ENCODE peak calls at places on chromosomes 13 and 19, in nine cellular contexts. M is GM23338, J is cardiac muscle cell, F is fibroblast of lung, H is pancreas, G is kidney, T is tibial artery, L is psoas muscle, N is PC-9. A is an unnamed sample. For H3K36me3, the result is how much of the 10 kb centered on the place peaks cover.

GRCh38 chr19:919157-920050 is 2.3 kb downstream of the KISS1R start:
- DNase-seq in H (peak), N (peak), T (no peak), L (no peak), M (peak), J (peak), F (no peak), G (no peak), A (peak)

GRCh38 chr19:12938536-12939291 is at the start of gene CALR:
- DNase-seq in H (no peak), T (peak), J (no peak), F (peak), M (no peak), G (no peak), N (no peak), L (peak), A (no peak)

GRCh38 chr19:50548191-50549058 is 19.8 kb downstream of the LRRC4B start:
- DNase-seq in N (no peak), G (no peak), F (no peak), J (no peak), T (no peak), L (no peak), H (no peak), M (no peak), A (no peak)

GRCh38 chr13:101473458-101473857 is 21.0 kb downstream of the ITGBL1 start:
- DNase-seq in N (no peak), T (peak), L (no peak), J (no peak), F (peak), G (no peak), H (no peak), M (no peak), A (no peak)

GRCh38 chr19:47068246-47068645 is 19.8 kb upstream of the TMEM160 start:
- DNase-seq in G (no peak), H (no peak), F (no peak), M (no peak), L (no peak), J (no peak), T (no peak), N (no peak), A (no peak)

GRCh38 chr19:6739390-6739883 is at the start of gene TRIP10:
- DNase-seq in M (peak), G (peak), L (peak), F (peak), H (peak), T (peak), J (peak), N (peak), A (peak)

GRCh38 chr19:13428352-13428751 is 77.9 kb downstream of the CACNA1A start:
- DNase-seq in H (no peak), F (peak), T (no peak), M (peak), J (peak), N (no peak), L (no peak), G (no peak), A (no peak)

GRCh38 chr19:45069056-45069455 is 7.2 kb downstream of the ZNF296 start:
- DNase-seq in L (no peak), H (no peak), N (peak), T (no peak), F (peak), M (peak), G (no peak), J (no peak), A (no peak)

GRCh38 chr13:99124046-99124400 is 76.6 kb upstream of the UBAC2 start:
- DNase-seq in G (no peak), F (no peak), H (no peak), L (no peak), T (no peak), M (no peak), J (no peak), N (no peak), A (no peak)

GRCh38 chr19:4971424-4971793 is 2.5 kb downstream of the KDM4B start:
- DNase-seq in L (no peak), H (no peak), T (no peak), G (no peak), M (peak), F (no peak), J (no peak), N (peak), A (no peak)

GRCh38 chr13:73693215-73693614 is 441.0 kb downstream of the KLF12 start:
- DNase-seq in T (no peak), L (no peak), J (no peak), N (no peak), H (no peak), F (peak), M (no peak), G (no peak), A (no peak)

GRCh38 chr19:56538761-56539263 is at the start of gene ZFP28:
- DNase-seq in G (peak), H (peak), J (no peak), T (peak), N (no peak), L (peak), M (peak), F (no peak), A (no peak)

GRCh38 chr19:38806371-38806770 is 6.4 kb downstream of the LGALS4 start:
- DNase-seq in J (no peak), H (no peak), M (no peak), T (no peak), N (no peak), L (no peak), G (peak), F (no peak), A (no peak)

GRCh38 chr19:42174188-42174587 is 41.9 kb upstream of the POU2F2 start:
- DNase-seq in J (no peak), G (no peak), N (no peak), T (no peak), H (no peak), M (no peak), F (no peak), L (no peak), A (no peak)

GRCh38 chr19:50510700-50511068 is 307 bp downstream of the JOSD2 start:
- DNase-seq in F (no peak), G (no peak), N (no peak), H (no peak), J (no peak), T (no peak), M (peak), L (no peak), A (no peak)

GRCh38 chr19:42290523-42291436 is 11.2 kb upstream of the PRR19 start:
- DNase-seq in G (peak), N (peak), M (peak), T (no peak), F (no peak), L (peak), J (peak), H (peak), A (no peak)

GRCh38 chr13:106105153-106105552 is 430.3 kb downstream of the EFNB2 start:
- DNase-seq in L (no peak), M (no peak), G (no peak), N (no peak), T (no peak), J (no peak), H (no peak), F (peak), A (no peak)

GRCh38 chr13:42794572-42795275 is 13.3 kb downstream of the FAM216B start:
- DNase-seq in J (no peak), N (no peak), L (no peak), M (no peak), F (peak), T (no peak), G (no peak), H (no peak), A (no peak)

GRCh38 chr13:41365636-41366035 is 54.6 kb downstream of the NAA16 start:
- DNase-seq in T (no peak), G (no peak), F (peak), L (no peak), J (no peak), M (no peak), H (no peak), N (no peak), A (no peak)

GRCh38 chr19:18059902-18060301 is 26.8 kb downstream of the IL12RB1 start:
- DNase-seq in G (no peak), F (no peak), L (no peak), J (no peak), N (no peak), T (no peak), M (no peak), H (no peak), A (no peak)

GRCh38 chr19:54682306-54682705 is 19.5 kb downstream of the LILRB4 start:
- DNase-seq in L (no peak), G (no peak), F (no peak), H (no peak), N (no peak), J (no peak), M (no peak), T (no peak), A (no peak)

GRCh38 chr13:34300559-34300958 is 482.6 kb downstream of the RFC3 start:
- DNase-seq in F (peak), G (no peak), N (no peak), T (no peak), J (no peak), L (no peak), H (no peak), M (no peak), A (no peak)

GRCh38 chr13:109372666-109373065 is 413.7 kb downstream of the IRS2 start:
- DNase-seq in G (no peak), T (no peak), H (no peak), L (no peak), J (no peak), M (no peak), N (no peak), F (no peak), A (no peak)

GRCh38 chr13:95226932-95227718 is 74.1 kb downstream of the ABCC4 start:
- DNase-seq in J (no peak), M (no peak), F (no peak), N (no peak), G (no peak), T (no peak), H (no peak), L (no peak), A (peak)

GRCh38 chr13:45607931-45608330 is 7.6 kb downstream of the ERICH6B start:
- DNase-seq in N (no peak), G (no peak), M (no peak), L (no peak), T (no peak), F (no peak), H (no peak), J (no peak), A (no peak)

GRCh38 chr19:55070755-55071502 is 4.7 kb upstream of the EPS8L1 start:
- DNase-seq in H (no peak), J (no peak), F (peak), T (no peak), G (no peak), M (no peak), N (peak), L (no peak), A (no peak)

GRCh38 chr19:12891553-12892021 is 627 bp downstream of the GCDH start:
- DNase-seq in G (peak), L (no peak), F (no peak), M (peak), H (peak), J (no peak), N (no peak), T (no peak), A (no peak)

GRCh38 chr19:55069137-55069858 is 6.3 kb upstream of the RDH13 start:
- DNase-seq in N (peak), F (peak), L (peak), M (peak), H (peak), G (peak), J (no peak), T (no peak), A (no peak)

GRCh38 chr13:39297023-39297422 is 258.8 kb downstream of the NHLRC3 start:
- DNase-seq in H (no peak), F (no peak), L (no peak), T (no peak), G (no peak), N (no peak), J (no peak), M (no peak), A (no peak)

GRCh38 chr13:25267715-25268114 is 19.6 kb downstream of the MTMR6 start:
- DNase-seq in G (no peak), J (no peak), M (no peak), F (peak), N (no peak), L (no peak), T (no peak), H (no peak), A (no peak)

GRCh38 chr19:1069009-1069779 is 2.2 kb downstream of the ARHGAP45 start:
- DNase-seq in T (peak), L (peak), M (no peak), G (peak), J (no peak), N (no peak), H (no peak), F (no peak), A (peak)

GRCh38 chr13:29607465-29607864 is 12.0 kb upstream of the SLC7A1 start:
- DNase-seq in N (no peak), G (no peak), H (no peak), M (no peak), F (peak), L (no peak), J (no peak), T (no peak), A (no peak)

GRCh38 chr13:97967226-97967625 is 13.8 kb downstream of the IPO5 start:
- DNase-seq in H (no peak), M (no peak), J (no peak), G (no peak), N (no peak), F (no peak), T (no peak), L (no peak), A (no peak)

GRCh38 chr13:23673354-23673753 is 103.1 kb downstream of the TNFRSF19 start:
- DNase-seq in T (no peak), F (peak), G (no peak), N (no peak), H (no peak), J (no peak), L (no peak), M (no peak), A (no peak)

GRCh38 chr19:16273005-16273404 is 51.6 kb upstream of the KLF2 start:
- DNase-seq in M (peak), L (no peak), G (peak), T (no peak), J (peak), H (no peak), F (peak), N (no peak), A (no peak)

GRCh38 chr19:48629599-48630288 is 7.4 kb downstream of the DBP start:
- DNase-seq in L (peak), T (peak), N (no peak), M (peak), H (peak), F (peak), J (peak), G (peak), A (no peak)

GRCh38 chr19:50870417-50871089 is 2.7 kb upstream of the KLK2 start:
- DNase-seq in J (no peak), F (no peak), T (no peak), G (no peak), H (peak), L (no peak), N (no peak), M (peak), A (peak)

GRCh38 chr13:106318941-106319411 is 216.5 kb downstream of the EFNB2 start:
- DNase-seq in G (no peak), L (no peak), N (peak), H (no peak), M (peak), F (peak), J (no peak), T (no peak), A (no peak)

GRCh38 chr13:79531542-79532239 is 50.7 kb downstream of the NDFIP2 start:
- DNase-seq in L (no peak), G (no peak), M (no peak), F (no peak), T (no peak), H (no peak), J (no peak), N (no peak), A (no peak)

GRCh38 chr19:48271531-48272151 is 1.8 kb downstream of the ZNF114 start:
- DNase-seq in L (no peak), T (no peak), M (peak), F (peak), J (peak), G (peak), H (no peak), N (peak), A (peak)

GRCh38 chr13:20938302-20938701 is 35.8 kb upstream of the XPO4 start:
- DNase-seq in J (no peak), G (no peak), L (no peak), T (peak), N (no peak), F (no peak), H (no peak), M (no peak), A (no peak)
- H3K36me3 ChIP-seq in J (under half), G (under half), L (under half), T (under half), N (under half), F (under half), H (under half), M (under half), A (under half)

DNA sequence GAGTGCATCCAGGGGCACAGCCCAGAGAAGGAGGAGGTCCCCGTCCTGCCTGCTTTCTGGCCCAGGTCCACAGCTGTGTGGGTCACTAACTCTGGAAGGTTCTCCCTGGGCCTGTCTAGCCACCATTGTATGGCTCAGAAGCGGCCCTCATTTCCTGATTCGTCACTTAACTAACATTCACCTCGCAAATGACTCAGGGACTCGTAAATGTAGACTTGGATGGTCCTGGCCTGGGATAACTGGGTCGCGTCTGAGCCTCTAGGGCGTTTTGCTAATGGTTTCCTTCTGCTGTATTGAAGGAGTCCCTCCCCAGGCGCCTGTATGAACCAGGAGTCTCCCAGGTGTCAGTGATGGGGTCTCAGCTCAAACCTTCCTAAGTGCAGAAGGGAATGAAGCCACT is 162.8 kb downstream of the ZNF536 start:
- DNase-seq in H (no peak), M (no peak), T (no peak), J (no peak), F (no peak), G (no peak), N (no peak), L (no peak), A (no peak)
- H3K4me3 ChIP-seq in H (no peak), M (no peak), T (no peak), J (no peak), F (no peak), G (no peak), N (no peak), L (no peak), A (no peak)

GRCh38 chr13:113471844-113472243 is 18.6 kb upstream of the ADPRHL1 start:
- DNase-seq in F (no peak), L (no peak), M (no peak), T (no peak), H (no peak), N (no peak), J (no peak), G (no peak), A (no peak)
- H3K36me3 ChIP-seq in F (under half), L (half or more), M (under half), T (under half), H (under half), N (under half), J (under half), G (under half), A (under half)

DNA sequence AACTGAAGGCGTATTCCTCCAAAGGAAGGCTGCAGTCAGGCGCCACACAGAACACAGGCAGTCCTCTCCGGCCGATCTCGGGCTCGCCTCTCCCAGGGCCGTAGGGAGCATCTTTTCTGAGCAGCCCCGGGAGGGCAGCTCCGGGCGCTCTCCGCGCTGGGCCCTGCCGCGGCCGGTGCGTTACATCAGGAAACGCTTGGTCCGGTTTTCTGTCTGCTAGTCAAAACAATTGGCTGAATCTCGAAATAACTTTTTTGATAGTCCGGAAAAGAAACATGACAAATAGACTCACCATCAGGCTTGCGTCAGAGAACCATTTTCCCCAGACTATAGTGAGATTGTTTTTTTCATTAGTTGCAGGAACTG is 115.4 kb downstream of the KCNRG start:
- DNase-seq in H (no peak), J (peak), G (peak), F (no peak), T (peak), N (peak), M (peak), L (peak), A (peak)
- H3K4me3 ChIP-seq in H (peak), J (no peak), G (peak), F (peak), T (peak), N (peak), M (peak), L (peak), A (peak)